ENCODE peak calls at places on chromosomes 12 and 14, in five cellular contexts. V is CD8-positive, alpha-beta T cell; Q is A549; H is lung; P is tibial artery. E is an unnamed sample.

GRCh38 chr12:25034676-25035075 is 85.8 kb upstream of the BCAT1 start:
- DNase-seq in V (no peak), Q (no peak), P (no peak), H (no peak), E (no peak)

GRCh38 chr12:14525964-14526363 is 41.7 kb downstream of the PLBD1 start:
- DNase-seq in V (no peak), P (no peak), H (no peak), Q (no peak), E (no peak)

GRCh38 chr12:88058719-88059077 is 29.5 kb upstream of the C12orf50 start:
- DNase-seq in H (no peak), Q (no peak), V (no peak), P (no peak), E (no peak)

GRCh38 chr12:22334696-22335290 is at the start of gene ST8SIA1:
- DNase-seq in V (peak; percentile 65), Q (peak; percentile 36), P (peak; percentile 28), H (no peak), E (no peak)

GRCh38 chr12:121238604-121239334 is 28.8 kb downstream of the P2RX4 start:
- DNase-seq in V (no peak), H (no peak), P (no peak), Q (no peak), E (no peak)

GRCh38 chr14:58736606-58737005 is 98.8 kb downstream of the DACT1 start:
- DNase-seq in V (no peak), P (no peak), H (no peak), Q (no peak), E (no peak)

GRCh38 chr14:103086771-103087342 is 2.8 kb downstream of the LBHD2 start:
- DNase-seq in Q (no peak), V (no peak), P (no peak), H (no peak), E (no peak)

GRCh38 chr12:60844875-60845274 is 1249.0 kb downstream of the SLC16A7 start:
- DNase-seq in P (no peak), H (no peak), V (no peak), Q (no peak), E (no peak)

GRCh38 chr14:94051779-94052178 is 25.6 kb downstream of the OTUB2 start:
- DNase-seq in P (no peak), H (peak; percentile 25), V (peak; percentile 9), Q (no peak), E (no peak)

GRCh38 chr12:94563261-94563660 is 87.1 kb downstream of the TMCC3 start:
- DNase-seq in P (no peak), H (no peak), V (no peak), Q (no peak), E (no peak)

GRCh38 chr12:2212537-2212936 is 159.8 kb downstream of the CACNA1C start:
- DNase-seq in V (no peak), P (no peak), H (no peak), Q (no peak), E (no peak)

GRCh38 chr12:90234455-90234854 is 525.8 kb upstream of the ATP2B1 start:
- DNase-seq in Q (no peak), P (no peak), V (no peak), H (no peak), E (peak; percentile 34)

GRCh38 chr12:51401020-51401419 is 9.8 kb upstream of the GALNT6 start:
- DNase-seq in V (no peak), Q (no peak), P (no peak), H (no peak), E (no peak)
- H3K27ac ChIP-seq in V (no peak overlapping the region), Q (no peak overlapping the region), P (no peak overlapping the region), H (no peak overlapping the region), E (no peak overlapping the region)

GRCh38 chr14:69010632-69011031 is 31.5 kb upstream of the ACTN1 start:
- DNase-seq in H (no peak), V (peak; percentile 22), Q (no peak), P (no peak), E (no peak)

GRCh38 chr14:69008411-69008810 is 29.3 kb upstream of the ACTN1 start:
- DNase-seq in V (no peak), H (no peak), Q (no peak), P (no peak), E (no peak)

GRCh38 chr14:69014829-69015259 is 35.7 kb upstream of the ACTN1 start:
- DNase-seq in P (no peak), V (no peak), Q (no peak), H (no peak), E (no peak)

GRCh38 chr14:69013943-69014782 is 35.1 kb upstream of the ACTN1 start:
- DNase-seq in P (peak; percentile 44), Q (no peak), H (peak; percentile 88), V (no peak), E (peak; percentile 82)

DNA sequence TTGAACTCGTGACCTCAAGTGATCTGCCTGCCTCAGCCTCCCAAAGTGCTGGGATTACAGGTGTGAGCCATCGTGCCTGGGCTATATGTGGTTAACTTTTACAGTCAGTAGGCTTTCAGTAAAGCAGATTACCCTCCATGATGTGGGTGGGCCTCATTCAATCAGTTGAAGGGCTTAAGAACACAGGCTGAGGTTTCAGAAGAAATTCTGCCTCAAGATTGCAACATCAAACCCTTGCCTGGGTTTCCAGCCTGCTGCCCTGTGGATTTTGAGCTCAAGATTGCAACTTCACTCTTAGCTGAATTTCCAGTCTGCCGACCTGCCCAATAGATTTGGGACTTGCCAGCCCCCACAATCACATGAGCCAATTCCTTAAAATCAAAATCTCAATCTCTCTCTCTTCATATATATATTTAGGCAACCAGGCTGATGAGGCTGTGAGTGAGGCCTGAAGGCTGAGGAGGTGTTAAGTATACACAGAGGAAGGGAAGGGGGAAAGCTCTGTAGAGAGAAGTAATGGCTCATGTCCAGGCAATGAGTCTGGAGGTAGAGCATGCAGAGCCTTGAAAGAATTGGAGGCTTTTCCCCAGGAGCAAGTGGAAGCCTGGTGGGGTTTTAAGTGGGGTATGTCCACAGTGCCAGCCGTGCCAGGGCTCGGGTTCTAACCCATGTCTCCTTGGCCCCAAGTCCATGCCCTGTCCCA is 33.3 kb upstream of the ACTN1 start:
- DNase-seq in H (no peak), V (no peak), P (no peak), Q (no peak), E (no peak)
- H3K27ac ChIP-seq in H (no peak overlapping the region), V (no peak overlapping the region), P (no peak overlapping the region), Q (peak overlapping the region; percentile 11), E (no peak overlapping the region)

GRCh38 chr14:61569783-61570182 is 125.5 kb upstream of the HIF1A start:
- DNase-seq in H (peak; percentile 72), V (peak; percentile 45), Q (no peak), P (peak; percentile 53), E (peak; percentile 91)
- H3K27ac ChIP-seq in H (peak overlapping the region; percentile 51), V (no peak overlapping the region), Q (peak overlapping the region; percentile 77), P (peak overlapping the region; percentile 48), E (peak overlapping the region; percentile 99)

DNA sequence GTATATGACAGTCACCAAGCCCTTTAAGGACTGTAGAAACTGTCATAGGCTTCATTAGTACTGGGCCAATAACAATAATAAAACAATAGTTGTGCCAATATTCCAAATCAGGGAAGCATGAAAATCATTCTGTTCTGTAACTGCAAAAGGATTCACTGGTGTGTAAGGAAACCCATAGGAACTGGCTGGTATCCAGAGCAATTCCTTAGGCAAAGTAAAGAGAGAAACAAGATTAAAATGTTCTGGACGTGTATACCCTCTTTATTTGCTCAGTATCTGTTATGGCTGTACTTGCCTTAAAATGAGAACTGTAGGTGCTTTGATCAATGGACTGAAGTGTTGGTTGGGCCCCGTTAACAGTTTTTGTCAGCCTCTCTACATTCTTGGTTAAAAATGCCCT is 72.4 kb upstream of the STAC3 start:
- DNase-seq in Q (no peak), H (no peak), P (no peak), V (no peak), E (no peak)
- H3K27ac ChIP-seq in Q (no peak overlapping the region), H (no peak overlapping the region), P (no peak overlapping the region), V (no peak overlapping the region), E (no peak overlapping the region)

GRCh38 chr12:54420766-54421144 is 1.7 kb upstream of the ITGA5 start:
- DNase-seq in Q (no peak), H (no peak), V (no peak), P (peak; percentile 75), E (no peak)
- H3K27ac ChIP-seq in Q (peak overlapping the region; percentile 99), H (peak overlapping the region; percentile 99), V (no peak overlapping the region), P (peak overlapping the region; percentile 93), E (peak overlapping the region; percentile 92)

GRCh38 chr12:124760548-124760947 is 103.1 kb downstream of the SCARB1 start:
- DNase-seq in V (no peak), P (no peak), Q (no peak), H (no peak), E (no peak)

GRCh38 chr12:124761056-124761455 is 102.6 kb downstream of the SCARB1 start:
- DNase-seq in H (no peak), P (no peak), Q (no peak), V (no peak), E (no peak)

GRCh38 chr12:124761876-124762275 is 101.8 kb downstream of the SCARB1 start:
- DNase-seq in V (no peak), Q (no peak), H (no peak), P (no peak), E (no peak)

GRCh38 chr12:124758266-124759200 is 105.1 kb downstream of the SCARB1 start:
- DNase-seq in P (no peak), H (no peak), V (no peak), Q (no peak), E (no peak)

GRCh38 chr12:124759841-124760508 is 103.7 kb downstream of the SCARB1 start:
- DNase-seq in Q (no peak), V (no peak), H (no peak), P (no peak), E (no peak)
- H3K27ac ChIP-seq in Q (peak overlapping the region; percentile 66), V (no peak overlapping the region), H (no peak overlapping the region), P (peak overlapping the region; percentile 24), E (no peak overlapping the region)

GRCh38 chr12:111446631-111447570 is 41.2 kb downstream of the SH2B3 start:
- DNase-seq in H (peak; percentile 24), V (no peak), Q (no peak), P (no peak), E (no peak)
- H3K27ac ChIP-seq in H (no peak overlapping the region), V (no peak overlapping the region), Q (no peak overlapping the region), P (no peak overlapping the region), E (peak overlapping the region; percentile 53)

GRCh38 chr14:100213587-100213955 is 25.4 kb upstream of the YY1 start:
- DNase-seq in P (no peak), V (no peak), Q (no peak), H (no peak), E (no peak)
- H3K27ac ChIP-seq in P (peak overlapping the region; percentile 99), V (peak overlapping the region; percentile 90), Q (peak overlapping the region; percentile 96), H (peak overlapping the region; percentile 93), E (peak overlapping the region; percentile 65)